ENCODE peak calls at places on chromosomes 7 and 10, in seven cellular contexts. A is foreskin keratinocyte, S is T-helper 9 cell, Y is left ventricle myocardium inferior, P is hypothalamus, O is H1, G is Calu3. Q is an unnamed sample.

GRCh38 chr10:42781893-42782445 is 626 bp upstream of the BMS1 start:
- DNase-seq in Y (no peak), S (no peak), A (no peak), G (peak; percentile 11), O (no peak), P (no peak), Q (no peak)

GRCh38 chr7:45715471-45716352 is 141.5 kb downstream of the ADCY1 start:
- DNase-seq in P (no peak), A (no peak), O (no peak), Y (no peak), S (no peak), G (no peak), Q (no peak)

GRCh38 chr7:95526128-95526738 is 40.5 kb downstream of the ASB4 start:
- DNase-seq in G (no peak), O (no peak), P (peak; percentile 22), Y (no peak), S (no peak), A (no peak), Q (no peak)

GRCh38 chr7:128459394-128459878 is 3.8 kb downstream of the HILPDA start:
- DNase-seq in O (no peak), S (peak; percentile 48), A (no peak), Y (peak; percentile 39), P (no peak), G (peak; percentile 64), Q (peak; percentile 49)

GRCh38 chr7:1925349-1925748 is 255.3 kb downstream of the ELFN1 start:
- DNase-seq in A (no peak), S (no peak), P (no peak), Y (no peak), G (no peak), O (no peak), Q (no peak)

GRCh38 chr7:138449580-138449979 is 10.5 kb upstream of the TRIM24 start:
- DNase-seq in A (no peak), S (peak; percentile 35), P (no peak), O (no peak), Y (no peak), G (peak; percentile 4), Q (peak; percentile 20)

GRCh38 chr10:6320320-6321010 is 117.7 kb downstream of the PFKFB3 start:
- DNase-seq in P (no peak), G (no peak), Y (no peak), O (no peak), S (no peak), A (no peak), Q (no peak)

GRCh38 chr10:3295501-3296005 is 123.0 kb upstream of the PITRM1 start:
- DNase-seq in S (no peak), O (no peak), A (no peak), P (no peak), G (no peak), Y (no peak), Q (no peak)

Q was measured in T-helper 1 cell.